ENCODE peak calls at places on chromosomes 13 and 19, in four cellular contexts. L is CD8-positive, alpha-beta memory T cell; F is uterus; X is aorta. Y is an unnamed sample.

GRCh38 chr13:26988059-26988769 is 183.4 kb downstream of the USP12 start:
- DNase-seq in L (no peak), F (no peak), X (no peak), Y (no peak)

GRCh38 chr13:40344270-40345148 is 321.9 kb downstream of the FOXO1 start:
- DNase-seq in L (no peak), F (no peak), X (no peak), Y (no peak)

GRCh38 chr19:45428385-45429231 is 4.9 kb upstream of the ERCC1 start:
- DNase-seq in L (peak; percentile 20), F (peak; percentile 70), X (peak; percentile 95), Y (no peak)

GRCh38 chr19:49553451-49554271 is 25.9 kb downstream of the RCN3 start:
- DNase-seq in X (no peak), F (no peak), L (no peak), Y (no peak)

GRCh38 chr13:20870829-20871228 is 31.7 kb downstream of the XPO4 start:
- DNase-seq in F (no peak), X (no peak), L (no peak), Y (no peak)

GRCh38 chr13:74246398-74246975 is 112.3 kb upstream of the KLF12 start:
- DNase-seq in L (no peak), X (no peak), F (peak; percentile 16), Y (peak; percentile 31)

GRCh38 chr19:28397311-28397710 is 815.6 kb downstream of the UQCRFS1 start:
- DNase-seq in X (no peak), L (no peak), F (no peak), Y (no peak)

GRCh38 chr19:47032171-47032811 is 12.7 kb downstream of the NPAS1 start:
- DNase-seq in L (peak; percentile 51), F (no peak), X (no peak), Y (peak; percentile 71)

GRCh38 chr13:50636007-50636704 is 207.3 kb downstream of the DLEU7 start:
- DNase-seq in L (no peak), X (no peak), F (peak; percentile 18), Y (no peak)

GRCh38 chr13:24396821-24397220 is 87.4 kb downstream of the C1QTNF9 start:
- DNase-seq in L (no peak), F (no peak), X (no peak), Y (no peak)

GRCh38 chr19:5292843-5293606 is 47.6 kb downstream of the PTPRS start:
- DNase-seq in X (peak; percentile 90), L (no peak), F (peak; percentile 76), Y (peak; percentile 30)

GRCh38 chr13:113305208-113305607 is 8.2 kb downstream of the LAMP1 start:
- DNase-seq in L (no peak), F (no peak), X (no peak), Y (no peak)

GRCh38 chr19:29620931-29621351 is 14.9 kb downstream of the POP4 start:
- DNase-seq in F (no peak), L (no peak), X (peak; percentile 40), Y (no peak)

GRCh38 chr19:7219056-7219455 is 75.2 kb downstream of the INSR start:
- DNase-seq in X (no peak), F (no peak), L (no peak), Y (no peak)

GRCh38 chr19:764301-764700 is 13.4 kb downstream of the MISP start:
- DNase-seq in F (no peak), X (no peak), L (no peak), Y (no peak)

GRCh38 chr13:113951246-113951999 is 22.5 kb downstream of the C13orf46 start:
- DNase-seq in X (peak; percentile 96), L (peak; percentile 13), F (peak; percentile 88), Y (peak; percentile 16)

GRCh38 chr19:43664008-43664407 is 6.0 kb downstream of the PLAUR start:
- DNase-seq in L (peak; percentile 16), X (no peak), F (no peak), Y (peak; percentile 40)

GRCh38 chr13:43492281-43492680 is 294.5 kb downstream of the ENOX1 start:
- DNase-seq in L (no peak), F (no peak), X (no peak), Y (no peak)

GRCh38 chr13:48801255-48801654 is 147.5 kb downstream of the CYSLTR2 start:
- DNase-seq in L (no peak), F (no peak), X (no peak), Y (no peak)

GRCh38 chr13:101736551-101736950 is 284.1 kb downstream of the ITGBL1 start:
- DNase-seq in X (no peak), F (no peak), L (no peak), Y (no peak)

GRCh38 chr13:73254827-73255226 is 196.0 kb downstream of the KLF5 start:
- DNase-seq in X (no peak), L (no peak), F (no peak), Y (no peak)

GRCh38 chr13:33004454-33004853 is 11.8 kb upstream of the KL start:
- DNase-seq in X (no peak), L (no peak), F (peak; percentile 21), Y (no peak)

GRCh38 chr19:47095707-47096704 is 17.6 kb downstream of the ZC3H4 start:
- DNase-seq in L (no peak), F (no peak), X (no peak), Y (no peak)

GRCh38 chr19:18002347-18002850 is 5.6 kb upstream of the ARRDC2 start:
- DNase-seq in L (no peak), F (no peak), X (no peak), Y (no peak)

GRCh38 chr13:27283906-27284523 is 13.4 kb downstream of the RASL11A start:
- DNase-seq in X (no peak), L (no peak), F (no peak), Y (no peak)

DNA sequence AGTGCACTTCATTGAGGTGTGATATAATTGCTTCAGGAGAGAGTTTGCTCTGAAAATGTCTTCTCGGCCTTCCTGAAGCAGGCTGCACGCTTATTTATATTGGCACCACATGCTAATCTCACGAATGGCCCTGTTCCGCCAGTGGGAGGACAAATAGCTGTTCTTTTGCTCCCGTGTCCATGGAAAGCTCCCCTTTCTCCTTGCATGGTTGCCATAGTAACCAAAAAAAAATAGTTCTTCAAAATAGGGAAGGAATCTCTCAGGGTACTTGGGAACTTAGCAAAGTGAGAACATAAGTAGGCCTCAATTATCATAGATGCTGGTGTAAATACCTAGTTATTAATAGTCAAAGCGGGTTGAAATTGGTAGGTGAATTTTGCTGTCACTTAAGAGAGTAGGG is 221.9 kb downstream of the ZIC5 start:
- DNase-seq in X (no peak), F (no peak), L (no peak), Y (no peak)
- H3K27ac ChIP-seq in X (no peak overlapping the region), F (no peak overlapping the region), L (no peak overlapping the region), Y (no peak overlapping the region)

DNA sequence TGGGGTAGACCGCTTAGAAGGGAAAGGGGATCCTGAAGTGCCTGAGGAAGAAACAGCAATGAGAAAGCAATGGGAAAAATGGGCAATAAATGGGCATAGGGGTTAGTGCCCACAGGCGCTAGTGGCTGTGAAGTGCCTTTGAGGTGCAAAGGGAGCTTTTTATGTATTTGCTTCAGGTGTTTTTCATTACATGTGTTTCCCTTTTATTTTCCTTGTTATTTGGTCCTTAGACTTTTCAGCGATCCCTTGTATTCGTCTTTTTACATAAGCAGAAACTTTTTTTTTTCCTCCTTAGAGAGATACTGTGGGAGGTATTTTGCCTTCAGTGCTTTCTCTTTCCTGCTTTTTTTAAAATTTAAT is 19.6 kb downstream of the NFIX start:
- DNase-seq in X (no peak), L (no peak), F (no peak), Y (no peak)
- H3K4me1 ChIP-seq in X (no peaks in the 10 kb centered on the region), L (peaks cover 25% of the 10 kb centered on the region), F (peaks cover 25% of the 10 kb centered on the region), Y (peaks cover 19% of the 10 kb centered on the region)

DNA sequence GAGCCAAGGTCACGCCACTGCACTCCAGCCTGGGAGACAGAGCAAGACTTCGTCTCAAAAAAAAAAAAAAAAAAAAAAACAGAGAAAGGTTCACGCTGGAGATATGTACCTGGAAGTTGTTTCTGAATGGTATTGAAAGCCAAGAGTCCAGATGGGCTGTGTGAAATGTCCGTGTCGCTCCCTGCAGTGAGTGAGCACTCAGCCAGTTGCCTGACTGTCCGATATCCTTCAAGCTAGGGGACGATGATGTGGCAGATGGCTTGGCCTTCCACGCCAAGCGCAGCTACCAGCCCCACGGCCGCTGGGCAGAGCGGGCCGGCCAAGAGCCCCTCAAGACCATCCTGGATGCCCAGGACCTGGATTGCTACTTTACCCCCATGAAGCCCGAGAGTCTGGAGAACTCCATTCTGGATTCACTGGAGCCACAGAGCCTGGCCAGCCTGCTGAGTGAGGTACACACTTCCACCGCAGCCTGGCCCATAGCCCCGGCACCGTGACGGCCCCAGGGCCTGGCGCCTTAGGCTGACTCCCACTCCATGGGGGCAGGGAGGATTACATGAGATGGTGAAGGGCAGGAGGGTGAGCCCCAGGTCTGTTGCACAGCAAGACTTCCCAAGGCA is 11.7 kb upstream of the OVOL3 start:
- DNase-seq in F (no peak), L (no peak), X (no peak), Y (no peak)
- H3K27ac ChIP-seq in F (no peak overlapping the region), L (no peak overlapping the region), X (no peak overlapping the region), Y (no peak overlapping the region)

GRCh38 chr13:98147521-98147920 is 4.6 kb downstream of the FARP1 start:
- DNase-seq in L (no peak), X (no peak), F (no peak), Y (no peak)

GRCh38 chr13:98155475-98156111 is 12.7 kb downstream of the FARP1 start:
- DNase-seq in X (no peak), F (no peak), L (no peak), Y (no peak)

GRCh38 chr13:98156259-98156658 is 13.4 kb downstream of the FARP1 start:
- DNase-seq in X (no peak), L (no peak), F (no peak), Y (no peak)

DNA sequence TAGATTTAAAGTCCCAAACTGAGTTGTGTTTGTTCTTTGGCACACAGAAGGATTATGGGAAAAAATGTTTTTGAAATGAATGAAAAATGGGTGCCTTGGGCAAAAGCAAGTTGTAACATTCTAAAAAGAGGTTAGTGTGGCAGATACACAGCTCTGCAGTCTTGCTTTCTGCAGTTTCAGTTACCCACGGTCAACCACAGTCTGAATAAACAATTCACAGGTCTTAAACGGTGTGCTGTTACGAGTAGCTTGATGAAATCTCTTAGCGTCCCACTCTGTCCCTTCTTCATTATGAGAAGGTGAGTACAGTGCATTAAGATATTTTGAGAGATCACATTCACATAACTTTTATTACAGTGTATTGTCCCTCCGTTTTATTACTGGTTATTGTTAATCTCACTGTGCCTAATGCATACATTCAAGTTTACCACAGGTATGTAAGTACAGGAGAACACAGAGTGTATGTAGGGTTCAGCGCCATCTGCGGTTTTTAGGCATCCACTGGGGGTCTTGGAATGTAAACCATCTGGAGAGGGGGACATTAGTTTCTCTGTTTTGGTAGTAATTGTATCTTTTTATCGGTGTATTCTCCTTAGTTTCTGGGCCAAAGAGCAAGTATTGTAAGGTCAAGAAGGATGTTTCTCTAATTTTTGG is 8.1 kb downstream of the FARP1 start:
- DNase-seq in X (no peak), L (no peak), F (no peak), Y (no peak)
- H3K4me1 ChIP-seq in X (no peaks in the 10 kb centered on the region), L (no peaks in the 10 kb centered on the region), F (no peaks in the 10 kb centered on the region), Y (no peaks in the 10 kb centered on the region)

GRCh38 chr19:30719991-30720329 is 347.8 kb downstream of the ZNF536 start:
- DNase-seq in F (peak; percentile 31), L (no peak), X (no peak), Y (no peak)
- H3K27ac ChIP-seq in F (peak overlapping the region; percentile 87), L (no peak overlapping the region), X (no peak overlapping the region), Y (no peak overlapping the region)

GRCh38 chr13:109724603-109725002 is 61.8 kb downstream of the IRS2 start:
- DNase-seq in F (no peak), X (no peak), L (no peak), Y (no peak)

GRCh38 chr13:109720758-109721184 is 65.6 kb downstream of the IRS2 start:
- DNase-seq in X (no peak), L (no peak), F (no peak), Y (no peak)

GRCh38 chr13:109723046-109723445 is 63.3 kb downstream of the IRS2 start:
- DNase-seq in F (no peak), L (no peak), X (no peak), Y (no peak)

GRCh38 chr13:109719962-109720646 is 66.3 kb downstream of the IRS2 start:
- DNase-seq in L (no peak), F (no peak), X (no peak), Y (no peak)

GRCh38 chr13:109722068-109722467 is 64.3 kb downstream of the IRS2 start:
- DNase-seq in F (no peak), L (no peak), X (no peak), Y (no peak)
- H3K4me1 ChIP-seq in F (no peaks in the 10 kb centered on the region), L (no peaks in the 10 kb centered on the region), X (no peaks in the 10 kb centered on the region), Y (no peaks in the 10 kb centered on the region)